ENCODE peak calls at places on chromosome 20, in five cellular contexts. One of them, this sample, is unnamed.

GRCh38 chr20:56440346-56441007 is 27.9 kb upstream of the RTF2 start:
- DNase-seq in EH: peak; percentile 46
- DNase-seq in choroid plexus epithelial cell: peak; percentile 50
- DNase-seq in hippocampal formation: no peak
- DNase-seq in stimulated activated naive CD8-positive, alpha-beta T cell treated with anti-CD3 and anti-CD28 coated beads, Interleukin-15, amount 100 ng/mL, for 72 hours: peak; percentile 82
- DNase-seq in this sample: no peak

GRCh38 chr20:58891076-58891685 is 38.7 kb downstream of the GNAS start:
- DNase-seq in EH: peak; percentile 82
- DNase-seq in choroid plexus epithelial cell: peak; percentile 70
- DNase-seq in hippocampal formation: peak; percentile 49
- DNase-seq in stimulated activated naive CD8-positive, alpha-beta T cell treated with anti-CD3 and anti-CD28 coated beads, Interleukin-15, amount 100 ng/mL, for 72 hours: peak; percentile 66
- DNase-seq in this sample: peak; percentile 90

GRCh38 chr20:17229256-17229655 is 2.4 kb downstream of the PCSK2 start:
- DNase-seq in choroid plexus epithelial cell: no peak
- DNase-seq in stimulated activated naive CD8-positive, alpha-beta T cell treated with anti-CD3 and anti-CD28 coated beads, Interleukin-15, amount 100 ng/mL, for 72 hours: no peak
- DNase-seq in hippocampal formation: no peak
- DNase-seq in EH: no peak
- DNase-seq in this sample: no peak

GRCh38 chr20:24950836-24951525 is 1.9 kb downstream of the CST7 start:
- DNase-seq in choroid plexus epithelial cell: no peak
- DNase-seq in EH: no peak
- DNase-seq in hippocampal formation: no peak
- DNase-seq in stimulated activated naive CD8-positive, alpha-beta T cell treated with anti-CD3 and anti-CD28 coated beads, Interleukin-15, amount 100 ng/mL, for 72 hours: no peak
- DNase-seq in this sample: no peak

GRCh38 chr20:62886709-62887058 is 25.1 kb upstream of the TCFL5 start:
- DNase-seq in hippocampal formation: no peak
- DNase-seq in choroid plexus epithelial cell: no peak
- DNase-seq in stimulated activated naive CD8-positive, alpha-beta T cell treated with anti-CD3 and anti-CD28 coated beads, Interleukin-15, amount 100 ng/mL, for 72 hours: no peak
- DNase-seq in EH: no peak
- DNase-seq in this sample: no peak

GRCh38 chr20:64242003-64242796 is 13.3 kb upstream of the PCMTD2 start:
- DNase-seq in EH: no peak
- DNase-seq in stimulated activated naive CD8-positive, alpha-beta T cell treated with anti-CD3 and anti-CD28 coated beads, Interleukin-15, amount 100 ng/mL, for 72 hours: no peak
- DNase-seq in hippocampal formation: no peak
- DNase-seq in choroid plexus epithelial cell: no peak
- DNase-seq in this sample: no peak

GRCh38 chr20:17869295-17869994 is 99.1 kb downstream of the SNX5 start:
- DNase-seq in EH: no peak
- DNase-seq in choroid plexus epithelial cell: no peak
- DNase-seq in hippocampal formation: no peak
- DNase-seq in stimulated activated naive CD8-positive, alpha-beta T cell treated with anti-CD3 and anti-CD28 coated beads, Interleukin-15, amount 100 ng/mL, for 72 hours: no peak
- DNase-seq in this sample: no peak

GRCh38 chr20:59632426-59633113 is 28.2 kb downstream of the PHACTR3 start:
- DNase-seq in EH: no peak
- DNase-seq in hippocampal formation: peak; percentile 19
- DNase-seq in choroid plexus epithelial cell: no peak
- DNase-seq in stimulated activated naive CD8-positive, alpha-beta T cell treated with anti-CD3 and anti-CD28 coated beads, Interleukin-15, amount 100 ng/mL, for 72 hours: no peak
- DNase-seq in this sample: no peak

GRCh38 chr20:34644345-34644744 is 32.5 kb downstream of the PIGU start:
- DNase-seq in stimulated activated naive CD8-positive, alpha-beta T cell treated with anti-CD3 and anti-CD28 coated beads, Interleukin-15, amount 100 ng/mL, for 72 hours: no peak
- DNase-seq in hippocampal formation: no peak
- DNase-seq in choroid plexus epithelial cell: no peak
- DNase-seq in EH: no peak
- DNase-seq in this sample: no peak

GRCh38 chr20:3744806-3745685 is 12.6 kb downstream of the HSPA12B start:
- DNase-seq in stimulated activated naive CD8-positive, alpha-beta T cell treated with anti-CD3 and anti-CD28 coated beads, Interleukin-15, amount 100 ng/mL, for 72 hours: peak; percentile 73
- DNase-seq in EH: no peak
- DNase-seq in choroid plexus epithelial cell: peak; percentile 32
- DNase-seq in hippocampal formation: no peak
- DNase-seq in this sample: peak; percentile 53

GRCh38 chr20:49657118-49657901 is 56.4 kb downstream of the B4GALT5 start:
- DNase-seq in EH: peak; percentile 24
- DNase-seq in hippocampal formation: no peak
- DNase-seq in choroid plexus epithelial cell: no peak
- DNase-seq in stimulated activated naive CD8-positive, alpha-beta T cell treated with anti-CD3 and anti-CD28 coated beads, Interleukin-15, amount 100 ng/mL, for 72 hours: no peak
- DNase-seq in this sample: no peak

GRCh38 chr20:44471481-44471882 is 4.2 kb upstream of the TTPAL start:
- DNase-seq in hippocampal formation: peak; percentile 32
- DNase-seq in EH: peak; percentile 70
- DNase-seq in choroid plexus epithelial cell: peak; percentile 78
- DNase-seq in stimulated activated naive CD8-positive, alpha-beta T cell treated with anti-CD3 and anti-CD28 coated beads, Interleukin-15, amount 100 ng/mL, for 72 hours: no peak
- DNase-seq in this sample: no peak

GRCh38 chr20:10671850-10672578 is 1.8 kb downstream of the JAG1 start:
- DNase-seq in stimulated activated naive CD8-positive, alpha-beta T cell treated with anti-CD3 and anti-CD28 coated beads, Interleukin-15, amount 100 ng/mL, for 72 hours: peak; percentile 43
- DNase-seq in EH: peak; percentile 49
- DNase-seq in choroid plexus epithelial cell: peak; percentile 73
- DNase-seq in hippocampal formation: no peak
- DNase-seq in this sample: peak; percentile 88